ENCODE peak calls at places on chromosomes 12 and 14, in seven cellular contexts. G is stimulated activated CD4-positive, alpha-beta T cell treated with anti-CD3 and anti-CD28 coated beads, Interleukin-12 subunit alpha, Interleukin-12 subunit beta, amount 100 ng/mL, for 48 hours; R is tibial nerve; W is HFFc6; I is ELR; B is HuH-7; A is stimulated activated CD8-positive, alpha-beta memory T cell treated with anti-CD3 and anti-CD28 coated beads, Interleukin-12 subunit alpha, Interleukin-12 subunit beta, amount 100 ng/mL, for 4 hours. O is an unnamed sample.
A peak's percentile ranks its signal among the peaks of the same experiment; 100 is the strongest.

GRCh38 chr12:12786716-12787601 is 1.5 kb downstream of the APOLD1 start:
- DNase-seq in R (peak; percentile 45), B (peak; percentile 93), A (peak; percentile 67), G (peak; percentile 49), W (peak; percentile 75), I (peak; percentile 87), O (peak; percentile 90)

GRCh38 chr14:101865288-101865687 is 99.1 kb upstream of the DYNC1H1 start:
- DNase-seq in I (no peak), B (no peak), W (no peak), A (no peak), R (no peak), G (no peak), O (no peak)

GRCh38 chr14:31070431-31070830 is 44.3 kb upstream of the STRN3 start:
- DNase-seq in W (peak; percentile 91), G (no peak), A (no peak), B (no peak), I (peak; percentile 86), R (no peak), O (no peak)

GRCh38 chr12:125944446-125944845 is 879.2 kb downstream of the AACS start:
- DNase-seq in B (no peak), I (no peak), G (no peak), R (no peak), A (no peak), W (no peak), O (no peak)

GRCh38 chr12:19129486-19130223 is at the start of gene PLEKHA5:
- DNase-seq in G (no peak), A (peak; percentile 25), W (peak; percentile 56), R (peak; percentile 35), I (peak; percentile 82), B (peak; percentile 76), O (peak; percentile 77)

GRCh38 chr12:49451468-49452259 is 84.4 kb downstream of the SPATS2 start:
- DNase-seq in I (no peak), A (no peak), B (no peak), W (no peak), R (no peak), G (no peak), O (no peak)

GRCh38 chr12:123132951-123133619 is 17.8 kb downstream of the PITPNM2 start:
- DNase-seq in I (no peak), W (no peak), G (no peak), A (no peak), R (no peak), B (no peak), O (no peak)

GRCh38 chr14:52553002-52553670 is 500 bp downstream of the GPR137C start:
- DNase-seq in W (no peak), A (peak; percentile 6), I (peak; percentile 52), G (no peak), B (peak; percentile 5), R (no peak), O (peak; percentile 36)

GRCh38 chr12:47017901-47018479 is 61.4 kb upstream of the PCED1B start:
- DNase-seq in I (peak; percentile 80), R (no peak), A (no peak), G (no peak), W (peak; percentile 67), B (no peak), O (no peak)

GRCh38 chr12:14846042-14846587 is 2.8 kb upstream of the ART4 start:
- DNase-seq in W (no peak), A (no peak), B (no peak), R (no peak), I (no peak), G (no peak), O (no peak)

GRCh38 chr12:52082988-52083637 is 3.6 kb downstream of the SMIM41 start:
- DNase-seq in A (peak; percentile 58), G (peak; percentile 37), R (no peak), I (peak; percentile 69), B (peak; percentile 95), W (peak; percentile 57), O (peak; percentile 55)

GRCh38 chr12:18919826-18920511 is 182.1 kb downstream of the CAPZA3 start:
- DNase-seq in A (no peak), R (no peak), B (peak; percentile 24), G (no peak), I (no peak), W (no peak), O (no peak)

GRCh38 chr14:101233016-101233355 is 328.3 kb upstream of the DIO3 start:
- DNase-seq in W (no peak), B (no peak), G (no peak), A (no peak), R (no peak), I (no peak), O (no peak)

GRCh38 chr12:109999649-109999971 is 380 bp downstream of the ANKRD13A start:
- DNase-seq in B (no peak), A (no peak), R (no peak), G (no peak), W (no peak), I (no peak), O (no peak)

GRCh38 chr12:92062539-92063493 is 82.8 kb downstream of the BTG1 start:
- DNase-seq in I (no peak), B (no peak), A (no peak), W (no peak), G (no peak), R (no peak), O (no peak)

GRCh38 chr14:55366271-55366670 is 45.4 kb downstream of the ATG14 start:
- DNase-seq in R (no peak), W (peak; percentile 60), B (no peak), G (no peak), A (no peak), I (peak; percentile 70), O (no peak)

GRCh38 chr12:95197636-95198035 is 19.6 kb downstream of the FGD6 start:
- DNase-seq in A (no peak), R (no peak), B (no peak), I (no peak), W (no peak), G (no peak), O (no peak)

GRCh38 chr12:44696542-44696941 is 179.6 kb downstream of the NELL2 start:
- DNase-seq in B (no peak), I (peak; percentile 24), G (no peak), W (no peak), R (no peak), A (no peak), O (no peak)

GRCh38 chr12:46364777-46365580 is 7.6 kb downstream of the SLC38A2 start:
- DNase-seq in W (peak; percentile 76), I (peak; percentile 87), B (no peak), A (no peak), R (peak; percentile 36), G (no peak), O (peak; percentile 93)

GRCh38 chr12:108720757-108721514 is 10.4 kb downstream of the CORO1C start:
- DNase-seq in A (no peak), B (no peak), R (no peak), G (no peak), I (peak; percentile 82), W (peak; percentile 73), O (no peak)

GRCh38 chr12:17810399-17810798 is 279.6 kb downstream of the RERGL start:
- DNase-seq in B (no peak), G (no peak), A (no peak), I (no peak), R (no peak), W (no peak), O (no peak)

GRCh38 chr12:116955382-116956021 is 44.8 kb downstream of the FBXW8 start:
- DNase-seq in R (no peak), B (peak; percentile 24), I (peak; percentile 28), W (no peak), A (no peak), G (no peak), O (no peak)

GRCh38 chr14:68460541-68460940 is 332.3 kb downstream of the ZFP36L1 start:
- DNase-seq in I (no peak), B (no peak), W (no peak), A (no peak), R (no peak), G (no peak), O (no peak)

GRCh38 chr12:66210840-66211239 is 21.8 kb downstream of the IRAK3 start:
- DNase-seq in R (no peak), W (no peak), A (no peak), G (no peak), I (no peak), B (no peak), O (no peak)

GRCh38 chr12:100497105-100497795 is 23.6 kb downstream of the NR1H4 start:
- DNase-seq in R (no peak), W (no peak), A (no peak), G (no peak), I (no peak), B (no peak), O (no peak)

GRCh38 chr12:104656921-104657320 is 200.2 kb downstream of the CHST11 start:
- DNase-seq in G (no peak), A (no peak), I (no peak), B (no peak), R (no peak), W (no peak), O (no peak)

GRCh38 chr14:30893819-30894218 is 19.5 kb downstream of the COCH start:
- DNase-seq in A (no peak), G (no peak), R (no peak), W (no peak), I (no peak), B (no peak), O (no peak)

GRCh38 chr14:89493877-89494634 is 77.0 kb upstream of the FOXN3 start:
- DNase-seq in R (no peak), I (no peak), B (no peak), W (no peak), G (no peak), A (no peak), O (no peak)

GRCh38 chr14:55419663-55420062 is 8.0 kb upstream of the ATG14 start:
- DNase-seq in B (no peak), A (no peak), I (no peak), G (no peak), W (no peak), R (no peak), O (no peak)

GRCh38 chr12:132523576-132524331 is 33.8 kb downstream of the FBRSL1 start:
- DNase-seq in G (peak; percentile 45), W (peak; percentile 12), I (peak; percentile 62), A (peak; percentile 53), R (peak; percentile 55), B (peak; percentile 90), O (peak; percentile 82)

GRCh38 chr12:70648831-70649230 is 11.6 kb upstream of the PTPRB start:
- DNase-seq in A (no peak), W (peak; percentile 82), R (no peak), I (peak; percentile 54), G (no peak), B (no peak), O (no peak)

GRCh38 chr12:30996255-30996654 is 69.7 kb downstream of the TSPAN11 start:
- DNase-seq in G (no peak), B (no peak), A (no peak), R (no peak), I (peak; percentile 50), W (no peak), O (no peak)

GRCh38 chr14:60204843-60205774 is 39.9 kb upstream of the DHRS7 start:
- DNase-seq in R (no peak), B (no peak), I (no peak), G (no peak), A (no peak), W (no peak), O (no peak)